ENCODE peak calls at places on chromosomes 11 and 22, in six cellular contexts. A is neuronal stem cell, K is SK-MEL-5, C is A549, Y is T-helper 1 cell, F is IMR-90. R is an unnamed sample.

GRCh38 chr22:48404004-48404403 is 1423.7 kb downstream of the BRD1 start:
- DNase-seq in F (no peak), A (no peak), C (no peak), Y (no peak), K (no peak), R (peak; percentile 90)

GRCh38 chr11:93481279-93481678 is 61.9 kb downstream of the SMCO4 start:
- DNase-seq in F (no peak), C (no peak), K (no peak), Y (no peak), A (no peak), R (no peak)

GRCh38 chr11:75264971-75265370 is 24.4 kb downstream of the TPBGL start:
- DNase-seq in K (no peak), Y (no peak), F (no peak), A (no peak), C (no peak), R (no peak)

GRCh38 chr11:69957849-69958248 is 120.3 kb upstream of the ANO1 start:
- DNase-seq in Y (no peak), K (no peak), A (no peak), F (no peak), C (no peak), R (no peak)

GRCh38 chr11:112227002-112227401 is 774 bp downstream of the PTS start:
- DNase-seq in C (peak; percentile 21), F (peak; percentile 48), A (no peak), Y (no peak), K (peak; percentile 2), R (no peak)

GRCh38 chr22:25027959-25028840 is 75.7 kb downstream of the KIAA1671 start:
- DNase-seq in A (peak; percentile 38), Y (no peak), C (peak; percentile 31), K (peak; percentile 60), F (no peak), R (no peak)

GRCh38 chr11:65575568-65576231 is at the start of gene EHBP1L1:
- DNase-seq in F (peak; percentile 28), C (peak; percentile 68), K (peak; percentile 43), Y (peak; percentile 69), A (no peak), R (no peak)

GRCh38 chr22:38273135-38273761 is 438 bp upstream of the TMEM184B start:
- DNase-seq in Y (no peak), F (no peak), K (peak; percentile 56), A (no peak), C (no peak), R (no peak)

GRCh38 chr11:312092-312816 is 1.6 kb upstream of the IFITM1 start:
- DNase-seq in K (no peak), A (no peak), C (no peak), F (no peak), Y (no peak), R (no peak)

GRCh38 chr22:37906364-37907008 is 389 bp downstream of the MICALL1 start:
- DNase-seq in A (no peak), Y (no peak), C (no peak), F (no peak), K (no peak), R (no peak)

GRCh38 chr11:134391170-134391569 is 20.9 kb downstream of the B3GAT1 start:
- DNase-seq in F (no peak), K (no peak), A (no peak), Y (no peak), C (no peak), R (no peak)

GRCh38 chr11:64725601-64726139 is 2.7 kb upstream of the NRXN2 start:
- DNase-seq in A (no peak), F (no peak), C (no peak), K (no peak), Y (peak; percentile 8), R (no peak)

GRCh38 chr22:27982106-27982505 is 63.0 kb upstream of the PITPNB start:
- DNase-seq in K (no peak), C (no peak), A (no peak), F (no peak), Y (no peak), R (no peak)

GRCh38 chr11:128235958-128236357 is 351.4 kb downstream of the ETS1 start:
- DNase-seq in Y (no peak), K (no peak), F (no peak), A (no peak), C (no peak), R (no peak)

GRCh38 chr11:57514538-57515331 is 767 bp downstream of the SLC43A1 start:
- DNase-seq in C (peak; percentile 46), K (no peak), A (no peak), F (peak; percentile 24), Y (peak; percentile 28), R (no peak)

GRCh38 chr11:44711772-44712608 is 14.8 kb upstream of the TSPAN18 start:
- DNase-seq in F (no peak), Y (no peak), K (no peak), A (no peak), C (no peak), R (peak; percentile 88)

GRCh38 chr11:105227363-105227762 is 87.8 kb upstream of the CARD18 start:
- DNase-seq in Y (no peak), C (no peak), F (no peak), K (no peak), A (no peak), R (no peak)

GRCh38 chr11:70087446-70088167 is 9.5 kb downstream of the ANO1 start:
- DNase-seq in C (no peak), Y (no peak), A (no peak), F (no peak), K (peak; percentile 53), R (no peak)

GRCh38 chr22:29342577-29343312 is 27.2 kb upstream of the RASL10A start:
- DNase-seq in Y (no peak), C (no peak), A (no peak), F (no peak), K (no peak), R (no peak)

GRCh38 chr22:21014202-21015050 is 539 bp upstream of the P2RX6 start:
- DNase-seq in Y (peak; percentile 74), A (peak; percentile 95), K (peak; percentile 89), C (peak; percentile 74), F (peak; percentile 88), R (peak; percentile 94)